ENCODE peak calls at places on chromosomes 1 and 21, in ten cellular contexts. T is spleen, C is Panc1, B is SK-N-SH, X is sigmoid colon, V is HCT116, E is GM23338, F is prostate gland, N is suprapubic skin, U is H1. Y is an unnamed sample. For H3K4me1, the result is how much of the 10 kb centered on the place peaks cover.

GRCh38 chr1:176880954-176881595 is 283.4 kb downstream of the ASTN1 start:
- DNase-seq in C (peak), N (no peak), E (peak), V (peak), B (peak), T (no peak), X (peak), U (peak), F (peak), Y (peak)

GRCh38 chr1:214076341-214077035 is 88.7 kb downstream of the PROX1 start:
- DNase-seq in N (no peak), E (no peak), V (no peak), F (peak), U (no peak), C (no peak), X (no peak), B (no peak), T (no peak), Y (no peak)

GRCh38 chr1:233791750-233792149 is 112.7 kb upstream of the SLC35F3 start:
- DNase-seq in C (no peak), F (no peak), B (no peak), X (no peak), E (peak), T (no peak), V (no peak), U (no peak), N (no peak), Y (no peak)

GRCh38 chr21:42463861-42464515 is 32.0 kb downstream of the RSPH1 start:
- DNase-seq in X (no peak), N (peak), T (peak), B (no peak), U (no peak), F (no peak), C (no peak), E (peak), V (peak), Y (peak)

GRCh38 chr1:173503391-173503790 is 26.3 kb downstream of the PRDX6 start:
- DNase-seq in X (no peak), N (no peak), V (no peak), U (no peak), B (peak), C (no peak), F (no peak), T (no peak), E (no peak), Y (peak)

GRCh38 chr1:3785458-3786157 is 10.7 kb downstream of the LRRC47 start:
- DNase-seq in B (peak), N (peak), T (no peak), V (no peak), F (no peak), X (no peak), U (no peak), C (no peak), E (peak), Y (peak)

GRCh38 chr1:204445860-204446412 is 34.3 kb upstream of the PPP1R15B start:
- DNase-seq in E (peak), N (no peak), X (no peak), B (peak), U (peak), V (no peak), C (no peak), F (no peak), T (peak), Y (peak)

GRCh38 chr1:222892137-222892763 is 77.4 kb downstream of the DISP1 start:
- DNase-seq in T (no peak), F (no peak), X (no peak), E (no peak), C (no peak), B (no peak), U (no peak), N (no peak), V (no peak), Y (no peak)

GRCh38 chr21:39441502-39442475 is 3.8 kb downstream of the LCA5L start:
- DNase-seq in B (peak), U (no peak), C (peak), E (peak), T (no peak), F (no peak), V (peak), N (no peak), X (no peak), Y (no peak)

GRCh38 chr1:183143576-183144315 is 42.3 kb upstream of the LAMC2 start:
- DNase-seq in V (no peak), F (no peak), N (no peak), U (no peak), T (no peak), E (no peak), X (no peak), B (no peak), C (no peak), Y (no peak)

GRCh38 chr21:38223893-38224540 is 32.8 kb upstream of the KCNJ15 start:
- DNase-seq in X (no peak), E (peak), T (no peak), C (no peak), N (no peak), B (no peak), U (no peak), V (peak), F (no peak), Y (no peak)

GRCh38 chr21:17613242-17613676 is 558 bp upstream of the BTG3 start:
- DNase-seq in B (no peak), C (no peak), X (peak), T (no peak), N (no peak), V (no peak), E (no peak), U (no peak), F (peak), Y (peak)

GRCh38 chr1:35573198-35573775 is at the start of gene TFAP2E:
- DNase-seq in V (peak), F (peak), E (peak), C (no peak), B (peak), X (no peak), T (peak), U (no peak), N (no peak), Y (peak)

GRCh38 chr1:114299331-114300005 is 145.8 kb upstream of the SYT6 start:
- DNase-seq in B (no peak), X (no peak), V (no peak), U (no peak), E (no peak), T (no peak), F (no peak), N (no peak), C (no peak), Y (no peak)
- TF ChIP-seq CTCF in B (no peak), X (no peak), V (no peak), U (no peak), E (no peak), T (no peak), F (no peak), N (no peak), C (no peak), Y (no peak)

GRCh38 chr1:27070390-27071048 is 57.9 kb upstream of the TENT5B start:
- DNase-seq in B (no peak), X (no peak), N (no peak), T (no peak), C (no peak), F (no peak), U (no peak), E (peak), V (no peak), Y (no peak)
- H3K4me1 ChIP-seq in B (under half), X (under half), N (under half), T (under half), C (under half), F (under half), U (under half), E (under half), V (under half), Y (under half)

DNA sequence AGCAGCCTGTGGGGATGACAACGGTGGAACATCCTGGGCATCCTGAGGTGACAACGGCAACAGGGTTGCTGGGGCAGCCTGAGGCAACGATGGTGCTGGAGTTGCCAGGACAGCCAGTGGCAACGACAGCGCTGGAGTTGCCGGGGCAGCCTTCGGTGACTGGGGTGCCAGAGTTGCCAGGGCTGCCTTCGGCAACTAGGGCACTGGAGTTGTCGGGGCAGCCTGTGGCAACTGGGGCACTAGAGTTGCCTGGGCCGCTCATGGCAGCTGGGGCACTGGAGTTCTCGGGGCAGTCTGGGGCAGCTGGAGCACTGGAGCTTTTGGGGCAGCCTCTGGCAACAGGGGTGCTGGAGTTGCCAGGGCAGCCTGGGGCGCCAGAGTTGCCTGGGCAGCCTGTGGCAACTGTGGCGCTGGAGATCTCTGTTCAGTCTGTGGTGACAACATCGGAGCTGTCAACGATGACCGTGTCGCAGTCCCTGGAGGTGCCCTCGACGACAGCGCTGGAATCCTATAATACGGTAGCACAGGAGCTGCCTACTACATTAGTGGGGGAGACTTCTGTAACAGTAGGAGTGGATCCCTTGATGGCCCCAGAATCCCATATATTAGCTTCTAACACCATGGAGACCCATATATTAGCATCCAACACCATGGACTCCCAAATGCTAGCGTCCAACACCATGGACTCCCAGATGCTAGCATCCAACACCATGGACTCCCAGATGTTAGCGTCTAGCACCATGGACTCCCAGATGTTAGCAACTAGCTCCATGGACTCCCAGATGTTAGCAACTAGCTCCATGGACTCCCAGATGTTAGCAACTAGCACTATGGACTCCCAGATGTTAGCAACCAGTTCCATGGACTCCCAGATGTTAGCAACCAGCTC is 8.2 kb downstream of the SON start:
- DNase-seq in T (peak), E (no peak), B (no peak), U (no peak), V (no peak), F (no peak), C (no peak), X (no peak), N (no peak), Y (no peak)
- TF ChIP-seq POLR2AphosphoS5 in T (peak), E (no peak), B (no peak), U (peak), V (no peak), F (no peak), C (no peak), X (no peak), N (no peak), Y (no peak)

DNA sequence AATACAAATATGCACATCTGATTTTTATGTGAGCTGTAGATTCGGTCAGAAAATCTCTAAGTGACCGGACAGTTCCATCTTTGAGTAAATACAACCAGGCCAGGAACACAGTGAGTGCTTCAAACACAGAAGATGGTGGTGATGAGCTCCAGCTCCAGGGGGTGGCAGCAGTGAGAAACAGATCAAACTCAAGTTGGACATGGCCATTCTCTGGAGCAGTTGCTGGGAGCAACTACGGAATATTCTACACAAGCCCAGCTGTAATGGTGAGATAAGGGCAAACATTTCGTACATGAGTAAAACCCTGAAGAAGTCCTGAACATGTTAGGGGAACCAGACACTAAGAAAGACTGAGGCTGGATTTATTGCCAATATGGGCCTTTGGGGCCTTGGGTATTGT is 100.7 kb downstream of the BARHL2 start:
- DNase-seq in T (no peak), V (peak), U (peak), F (no peak), X (no peak), B (peak), N (no peak), C (no peak), E (peak), Y (no peak)
- TF ChIP-seq CTCF in T (no peak), V (peak), U (peak), F (no peak), X (no peak), B (peak), N (no peak), C (peak), E (peak), Y (no peak)

DNA sequence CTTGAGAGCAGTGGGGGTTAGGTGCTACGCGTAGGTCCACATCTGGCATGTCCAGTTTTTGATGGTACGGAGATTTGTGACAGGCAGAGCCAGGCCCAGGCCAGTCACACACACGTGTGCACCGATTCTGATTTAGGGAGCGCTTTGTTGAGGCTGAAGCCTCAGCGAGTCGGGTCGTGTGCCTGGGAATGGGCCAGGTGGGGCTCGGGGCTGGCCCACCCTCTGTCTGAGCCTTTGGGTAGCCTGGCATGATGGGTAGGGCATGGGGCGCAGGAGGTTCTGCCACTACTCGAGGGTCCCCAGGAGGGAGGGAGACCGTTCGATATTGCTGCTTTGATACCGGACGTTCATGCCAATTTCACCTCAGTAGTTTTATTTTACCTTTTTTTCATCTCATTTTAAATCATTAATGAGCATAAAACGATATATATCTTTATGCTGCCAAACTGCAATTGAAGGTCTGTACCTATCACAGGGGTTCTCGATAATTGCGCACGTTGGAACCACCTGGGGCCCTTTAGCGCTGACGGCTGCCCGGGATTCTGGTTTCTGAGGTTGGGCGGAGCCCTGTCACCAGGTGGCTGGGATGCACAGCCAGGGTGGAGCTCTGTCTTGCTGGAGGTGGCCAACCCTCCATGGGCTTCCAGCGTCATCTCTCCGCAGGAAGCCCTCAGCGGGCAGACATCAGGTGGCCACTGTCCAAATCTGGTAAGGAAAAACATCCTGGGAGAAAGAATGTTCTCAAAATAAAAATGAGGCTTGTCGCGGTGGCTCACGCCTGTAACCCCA is 71.9 kb downstream of the SCCPDH start:
- DNase-seq in X (no peak), F (no peak), T (no peak), V (no peak), E (no peak), B (no peak), N (peak), U (no peak), C (no peak), Y (no peak)
- H3K4me1 ChIP-seq in X (under half), F (under half), T (under half), V (under half), E (under half), B (under half), N (under half), U (under half), C (under half), Y (under half)

DNA sequence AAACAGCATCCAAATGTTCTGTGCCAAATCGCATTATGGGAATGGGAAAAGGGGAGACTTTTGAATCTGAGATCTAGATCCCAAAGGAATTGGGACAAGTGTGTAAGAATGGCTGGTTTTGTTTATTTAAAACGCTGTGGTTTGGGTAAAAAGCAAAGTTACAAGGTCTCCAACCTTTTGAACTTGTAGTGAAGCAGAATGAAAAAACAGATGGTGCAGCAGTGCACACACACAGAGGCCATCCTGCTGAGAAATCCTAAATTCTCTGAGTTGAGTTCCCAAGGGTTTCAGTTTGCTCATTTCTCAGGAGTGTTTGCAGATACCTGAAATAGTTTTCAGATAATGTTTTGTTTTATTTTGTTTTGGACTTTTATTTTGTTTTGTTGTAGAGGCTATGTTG is 80.2 kb upstream of the CD1D start:
- DNase-seq in T (no peak), C (no peak), N (no peak), F (no peak), E (no peak), U (no peak), X (no peak), V (no peak), B (no peak), Y (no peak)
- TF ChIP-seq POLR2AphosphoS5 in T (no peak), C (peak), N (no peak), F (no peak), E (no peak), U (no peak), X (no peak), V (no peak), B (no peak), Y (no peak)

GRCh38 chr1:228341450-228341813 is 65.2 kb downstream of the TRIM11 start:
- DNase-seq in E (no peak), X (peak), B (no peak), F (no peak), V (no peak), C (no peak), N (peak), T (peak), U (no peak), Y (no peak)

GRCh38 chr1:228339059-228339704 is 67.5 kb downstream of the TRIM11 start:
- DNase-seq in B (no peak), N (no peak), U (no peak), C (no peak), E (no peak), T (no peak), V (no peak), F (no peak), X (no peak), Y (peak)

GRCh38 chr1:228339766-228340685 is 66.6 kb downstream of the TRIM11 start:
- DNase-seq in U (no peak), X (peak), E (no peak), V (no peak), F (no peak), N (no peak), C (no peak), B (no peak), T (peak), Y (peak)

GRCh38 chr1:228341814-228342626 is 64.6 kb downstream of the TRIM11 start:
- DNase-seq in E (no peak), T (peak), X (peak), F (no peak), B (no peak), C (no peak), V (no peak), N (peak), U (no peak), Y (peak)

DNA sequence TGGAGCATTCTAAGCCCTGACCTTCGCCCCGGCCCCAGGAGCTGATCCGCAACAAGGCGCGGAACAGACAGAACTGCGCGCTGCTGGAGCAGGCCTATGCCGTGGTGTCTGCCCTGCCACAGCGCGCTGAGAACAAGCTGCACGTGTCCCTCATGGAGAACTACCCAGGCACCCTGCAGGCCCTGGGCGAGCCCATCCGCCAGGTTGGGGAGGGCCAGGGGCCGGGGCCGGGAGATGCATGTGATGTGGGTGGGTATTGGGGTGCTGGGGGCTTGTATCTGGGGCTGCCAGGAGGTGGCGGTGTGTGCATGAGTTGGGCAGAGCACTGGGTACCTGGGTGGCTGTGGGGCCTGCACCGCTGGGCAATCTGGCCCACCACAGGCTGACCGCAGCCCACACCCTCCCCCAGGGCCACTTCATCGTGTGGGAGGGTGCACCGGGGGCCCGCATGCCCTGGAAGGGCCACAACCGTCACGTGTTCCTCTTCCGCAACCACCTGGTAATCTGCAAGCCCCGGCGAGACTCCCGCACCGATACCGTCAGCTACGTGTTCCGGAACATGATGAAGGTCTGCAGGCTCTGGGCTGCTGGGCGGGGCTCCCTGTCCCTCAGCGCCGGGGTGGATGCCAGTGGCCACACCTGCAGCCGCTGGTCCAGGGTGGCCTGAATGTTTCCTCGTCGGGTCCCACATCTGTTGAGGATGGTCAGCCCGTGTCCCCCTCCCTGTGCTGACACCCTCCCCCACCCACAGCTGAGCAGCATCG is 65.8 kb downstream of the TRIM11 start:
- DNase-seq in U (peak), E (peak), X (peak), B (peak), F (no peak), N (peak), V (no peak), T (peak), C (no peak), Y (peak)
- TF ChIP-seq CTCF in U (peak), E (peak), X (no peak), B (peak), F (no peak), N (no peak), V (peak), T (no peak), C (peak), Y (peak)